ENCODE peak calls at places on chromosomes 7 and 10, in six cellular contexts. S is mesendoderm; F is pancreas; O is endodermal cell; C is activated CD8-positive, alpha-beta memory T cell treated with anti-CD3 and anti-CD28 coated beads, Interleukin-2, amount 50 U/mL, for 48 hours; K is cardiac fibroblast. U is an unnamed sample.

GRCh38 chr7:113087278-113087998 is 811 bp upstream of the GPR85 start:
- DNase-seq in C (no peak), O (no peak), F (no peak), K (peak), S (peak), U (no peak)

GRCh38 chr7:153061913-153062528 is 302.5 kb downstream of the ACTR3B start:
- DNase-seq in C (no peak), S (peak), K (no peak), F (no peak), O (peak), U (no peak)

GRCh38 chr10:131657985-131658330 is 242.8 kb upstream of the PPP2R2D start:
- DNase-seq in C (no peak), K (no peak), S (no peak), F (no peak), O (peak), U (no peak)

GRCh38 chr7:51123322-51124021 is 193.1 kb downstream of the COBL start:
- DNase-seq in K (peak), F (no peak), S (no peak), C (peak), O (no peak), U (no peak)

GRCh38 chr10:126439947-126440346 is 51.7 kb upstream of the ADAM12 start:
- DNase-seq in C (no peak), F (no peak), S (no peak), K (peak), O (no peak), U (no peak)

GRCh38 chr10:71141528-71141927 is 70.8 kb upstream of the UNC5B start:
- DNase-seq in C (no peak), F (no peak), S (no peak), K (no peak), O (no peak), U (no peak)

GRCh38 chr10:116274141-116274861 is 1.3 kb upstream of the GFRA1 start:
- DNase-seq in O (peak), C (no peak), F (no peak), K (no peak), S (peak), U (peak)

GRCh38 chr10:66940950-66941349 is 15.1 kb downstream of the LRRTM3 start:
- DNase-seq in S (no peak), F (no peak), K (no peak), O (no peak), C (no peak), U (no peak)

GRCh38 chr7:95420996-95421846 is 13.6 kb downstream of the PON2 start:
- DNase-seq in C (no peak), O (no peak), F (no peak), K (peak), S (no peak), U (no peak)

GRCh38 chr10:126384269-126384873 is 3.9 kb downstream of the ADAM12 start:
- DNase-seq in O (no peak), C (no peak), K (peak), S (no peak), F (no peak), U (no peak)

GRCh38 chr7:44287488-44288380 is 37.7 kb downstream of the CAMK2B start:
- DNase-seq in F (no peak), C (peak), S (no peak), O (peak), K (no peak), U (no peak)

GRCh38 chr10:77405771-77406241 is 231.8 kb downstream of the KCNMA1 start:
- DNase-seq in F (peak), C (no peak), K (peak), S (peak), O (peak), U (peak)

GRCh38 chr10:31036209-31036608 is 4.5 kb upstream of the ZNF438 start:
- DNase-seq in O (peak), F (no peak), K (no peak), C (no peak), S (peak), U (no peak)

GRCh38 chr10:129977794-129978193 is 13.7 kb upstream of the EBF3 start:
- DNase-seq in O (peak), F (no peak), K (no peak), S (no peak), C (no peak), U (no peak)

GRCh38 chr7:95950698-95951097 is 178.3 kb downstream of the DYNC1I1 start:
- DNase-seq in O (no peak), F (no peak), S (no peak), C (no peak), K (no peak), U (no peak)

GRCh38 chr7:90858546-90858945 is 262.4 kb downstream of the CDK14 start:
- DNase-seq in C (no peak), F (no peak), S (no peak), O (no peak), K (no peak), U (no peak)

GRCh38 chr7:101140339-101140699 is 13.4 kb downstream of the SERPINE1 start:
- DNase-seq in S (no peak), C (no peak), K (peak), F (no peak), O (no peak), U (no peak)

GRCh38 chr10:7310076-7310475 is 100.8 kb downstream of the SFMBT2 start:
- DNase-seq in S (no peak), F (no peak), O (no peak), C (no peak), K (no peak), U (no peak)

GRCh38 chr7:11437987-11438386 is 394.0 kb downstream of the THSD7A start:
- DNase-seq in S (no peak), O (no peak), C (no peak), F (no peak), K (peak), U (no peak)

GRCh38 chr7:17015575-17015974 is 133.8 kb upstream of the AGR3 start:
- DNase-seq in S (no peak), K (peak), F (no peak), C (no peak), O (no peak), U (no peak)

GRCh38 chr7:144100607-144101006 is 8.8 kb upstream of the OR2A2 start:
- DNase-seq in F (no peak), S (no peak), K (no peak), O (no peak), C (no peak), U (no peak)

GRCh38 chr7:11005202-11005601 is 31.5 kb downstream of the PHF14 start:
- DNase-seq in S (no peak), C (no peak), O (no peak), F (no peak), K (no peak), U (no peak)

GRCh38 chr10:131773989-131774343 is 126.8 kb upstream of the PPP2R2D start:
- DNase-seq in O (no peak), K (no peak), S (no peak), C (no peak), F (no peak), U (no peak)

U was measured in NCI-H1930.